ENCODE peak calls at places on chromosomes 4 and X, in seven cellular contexts. X is SK-N-SH; R is RPMI7951; S is BE2C; E is GM19239; G is GM23248; Y is activated naive CD8-positive, alpha-beta T cell treated with anti-CD3 and anti-CD28 coated beads, Interleukin-2, amount 10 ng/mL, durations not matched to agents 7 days and 5 days. Z is an unnamed sample.

GRCh38 chr4:82741188-82741587 is 57.4 kb downstream of the SCD5 start:
- DNase-seq in X (no peak), R (no peak), S (no peak), E (no peak), G (no peak), Y (no peak), Z (no peak)

GRCh38 chrX:108439961-108440696 is 491 bp downstream of the COL4A5 start:
- DNase-seq in X (no peak), R (peak), S (no peak), E (no peak), G (peak), Y (no peak), Z (peak)

GRCh38 chr4:153232768-153233167 is 28.5 kb downstream of the TRIM2 start:
- DNase-seq in X (no peak), R (peak), S (peak), E (no peak), G (peak), Y (no peak), Z (peak)

GRCh38 chr4:95838192-95838591 is 1.7 kb upstream of the PDHA2 start:
- DNase-seq in X (no peak), R (no peak), S (no peak), E (no peak), G (no peak), Y (no peak), Z (no peak)

GRCh38 chrX:54494970-54495813 is 842 bp downstream of the FGD1 start:
- DNase-seq in X (peak), R (peak), S (peak), E (no peak), G (peak), Y (peak), Z (no peak)

GRCh38 chrX:154351183-154352011 is 23.0 kb downstream of the FLNA start:
- DNase-seq in X (no peak), R (no peak), S (peak), E (no peak), G (no peak), Y (peak), Z (no peak)

GRCh38 chr4:1278336-1278670 is 11.4 kb upstream of the MAEA start:
- DNase-seq in X (no peak), R (peak), S (no peak), E (no peak), G (peak), Y (no peak), Z (no peak)

GRCh38 chrX:1041051-1041450 is 171.4 kb downstream of the CRLF2 start:
- DNase-seq in X (no peak), R (no peak), S (no peak), E (no peak), G (no peak), Y (no peak), Z (no peak)

GRCh38 chrX:150870487-150871340 is 27.8 kb downstream of the CD99L2 start:
- DNase-seq in X (no peak), R (no peak), S (no peak), E (no peak), G (no peak), Y (no peak), Z (no peak)

GRCh38 chr4:105923507-105924238 is 28.4 kb downstream of the NPNT start:
- DNase-seq in X (no peak), R (peak), S (no peak), E (no peak), G (peak), Y (no peak), Z (no peak)

GRCh38 chr4:70603856-70604255 is 11.8 kb downstream of the AMBN start:
- DNase-seq in X (no peak), R (no peak), S (no peak), E (no peak), G (peak), Y (no peak), Z (no peak)

GRCh38 chr4:158090323-158090722 is 82.5 kb downstream of the GASK1B start:
- DNase-seq in X (no peak), R (no peak), S (no peak), E (no peak), G (peak), Y (no peak), Z (no peak)

GRCh38 chrX:10393899-10394298 is 226.5 kb downstream of the MID1 start:
- DNase-seq in X (no peak), R (peak), S (no peak), E (no peak), G (no peak), Y (no peak), Z (no peak)

Z was measured in HEK293T.